ENCODE peak calls at places on chromosomes 5 and 9, in four cellular contexts. D is thyroid gland, G is Caco-2, O is lower lobe of right lung. V is an unnamed sample.

GRCh38 chr9:1219284-1219683 is 169.1 kb downstream of the DMRT2 start:
- DNase-seq in O (no peak), G (no peak), D (no peak), V (no peak)

GRCh38 chr5:178940569-178941360 is at the start of gene ZNF454:
- DNase-seq in O (peak; percentile 89), G (no peak), D (peak; percentile 93), V (peak; percentile 91)

GRCh38 chr9:122463828-122464632 is 13.7 kb downstream of the OR1J1 start:
- DNase-seq in O (no peak), G (peak; percentile 44), D (no peak), V (no peak)

GRCh38 chr5:90293931-90294330 is 115.6 kb downstream of the CETN3 start:
- DNase-seq in D (no peak), O (no peak), G (peak; percentile 36), V (no peak)

GRCh38 chr9:3875371-3876132 is 349.8 kb upstream of the RFX3 start:
- DNase-seq in O (no peak), D (no peak), G (no peak), V (peak; percentile 93)

GRCh38 chr9:117156771-117157535 is 257.9 kb downstream of the ASTN2 start:
- DNase-seq in D (no peak), O (no peak), G (no peak), V (no peak)

GRCh38 chr9:91740713-91741112 is 209.3 kb downstream of the ROR2 start:
- DNase-seq in D (peak; percentile 69), O (no peak), G (no peak), V (peak; percentile 76)

GRCh38 chr5:74336286-74336685 is 304.2 kb downstream of the ENC1 start:
- DNase-seq in D (no peak), G (no peak), O (no peak), V (no peak)

GRCh38 chr9:12771891-12772290 is 2.9 kb upstream of the LURAP1L start:
- DNase-seq in D (no peak), O (no peak), G (no peak), V (peak; percentile 53)

GRCh38 chr9:14296462-14296861 is 17.5 kb downstream of the NFIB start:
- DNase-seq in O (no peak), D (peak; percentile 28), G (no peak), V (no peak)

GRCh38 chr9:137353223-137354152 is 51.4 kb upstream of the NRARP start:
- DNase-seq in D (no peak), G (no peak), O (peak; percentile 56), V (no peak)

GRCh38 chr5:142798099-142798768 is 28.1 kb downstream of the ARHGAP26 start:
- DNase-seq in G (no peak), O (no peak), D (no peak), V (no peak)

GRCh38 chr5:84255318-84255717 is 129.4 kb downstream of the EDIL3 start:
- DNase-seq in G (no peak), O (no peak), D (no peak), V (peak; percentile 43)

DNA sequence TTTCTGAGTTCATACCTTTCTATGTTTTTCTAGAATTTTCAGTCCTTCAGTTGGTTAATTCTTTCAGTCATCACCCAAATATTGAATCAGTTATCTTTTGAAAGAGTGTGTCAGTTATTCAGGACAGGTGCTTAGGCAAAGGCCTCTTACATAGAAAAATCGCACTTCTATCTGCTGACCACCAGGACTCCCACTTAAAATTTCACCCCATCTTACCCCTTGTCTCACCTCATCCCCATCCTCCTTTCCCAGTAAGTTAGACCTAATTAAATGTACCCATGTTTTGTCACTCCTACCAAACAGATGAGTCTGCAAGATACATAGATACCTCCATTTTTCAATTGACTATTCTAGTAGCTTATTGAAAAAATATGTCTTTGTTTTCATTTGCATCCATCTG is 159.9 kb upstream of the PIK3R1 start:
- DNase-seq in O (no peak), D (no peak), G (no peak), V (no peak)
- TF ChIP-seq CTCF in O (no peak), D (no peak), G (no peak), V (peak; percentile 4)

DNA sequence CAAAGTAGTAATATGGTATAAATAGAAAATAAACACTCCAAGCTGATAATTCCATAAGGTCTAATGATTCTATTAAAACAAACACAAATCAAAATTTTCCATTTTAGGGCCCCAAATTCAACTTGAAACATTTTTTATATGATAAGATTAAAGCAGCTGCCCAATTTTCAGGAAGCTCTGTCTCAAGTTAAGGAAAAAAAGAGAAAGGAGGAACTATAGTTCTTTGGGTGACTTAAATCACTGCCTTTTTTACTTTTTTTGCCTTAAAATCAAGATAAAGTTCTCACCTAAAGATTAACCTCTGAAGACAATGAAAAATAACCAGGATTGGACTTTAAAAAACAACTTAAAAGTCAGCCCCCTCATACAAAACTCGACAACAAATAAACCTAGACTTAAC is 76.0 kb upstream of the IFNE start:
- DNase-seq in D (no peak), O (no peak), G (no peak), V (no peak)
- H3K4me3 ChIP-seq in D (no peak overlapping the region), O (no peak overlapping the region), G (peak overlapping the region; percentile 88), V (peak overlapping the region; percentile 84)

DNA sequence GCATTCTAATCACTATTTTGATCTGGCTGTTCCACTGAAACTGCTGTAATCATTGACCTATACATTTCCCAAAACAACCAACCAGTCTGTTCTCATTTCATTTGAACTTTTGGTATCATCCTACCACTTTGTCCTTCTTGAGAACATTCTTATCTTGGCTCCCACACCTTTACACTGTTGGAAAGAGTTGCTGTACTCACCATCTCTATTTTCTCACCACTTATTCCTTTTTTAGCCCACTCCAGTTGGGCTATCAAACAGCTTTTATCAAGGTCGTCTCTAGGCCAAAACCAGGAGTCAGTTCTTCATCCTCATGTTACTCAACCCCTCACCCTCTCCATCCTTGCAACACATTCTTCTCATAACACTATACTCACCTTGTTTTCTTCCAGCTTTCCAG is 170.1 kb downstream of the KDM4C start:
- DNase-seq in G (no peak), O (no peak), D (no peak), V (no peak)
- TF ChIP-seq CTCF in G (no peak), O (no peak), D (no peak), V (no peak)

GRCh38 chr5:175059687-175060194 is 335.4 kb downstream of the MSX2 start:
- DNase-seq in O (no peak), D (no peak), G (no peak), V (no peak)

GRCh38 chr5:175056831-175057230 is 332.4 kb downstream of the MSX2 start:
- DNase-seq in O (no peak), G (no peak), D (no peak), V (no peak)

DNA sequence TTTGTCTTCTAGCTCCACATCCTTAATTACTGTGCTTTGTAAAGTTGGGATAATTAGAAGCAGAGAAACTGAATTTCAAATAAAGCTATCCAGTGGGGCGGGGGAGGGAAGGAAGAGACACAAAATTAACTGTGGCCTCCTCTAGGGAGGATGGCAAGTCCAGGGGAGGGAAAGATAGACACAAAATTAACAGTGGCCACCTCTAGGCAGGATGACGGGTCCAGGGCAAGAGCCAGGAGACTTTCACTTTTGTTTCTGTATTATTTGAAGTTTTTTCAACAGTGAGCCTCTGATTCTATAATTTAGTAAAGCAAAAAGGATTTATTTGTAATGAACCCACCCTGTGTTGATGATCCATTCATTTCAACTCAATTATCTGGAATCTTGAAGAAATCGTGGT is 335.9 kb downstream of the MSX2 start:
- DNase-seq in O (no peak), D (no peak), G (no peak), V (no peak)
- H3K4me3 ChIP-seq in O (peak overlapping the region; percentile 17), D (no peak overlapping the region), G (no peak overlapping the region), V (no peak overlapping the region)

GRCh38 chr5:167061695-167062094 is 1229.8 kb upstream of the WWC1 start:
- DNase-seq in D (no peak), O (no peak), G (no peak), V (no peak)

GRCh38 chr5:167058481-167058880 is 1233.0 kb upstream of the WWC1 start:
- DNase-seq in D (peak; percentile 59), G (no peak), O (no peak), V (no peak)

GRCh38 chr5:167057665-167058064 is 1233.8 kb upstream of the WWC1 start:
- DNase-seq in O (no peak), G (no peak), D (no peak), V (no peak)
- TF ChIP-seq CTCF in O (no peak), G (no peak), D (no peak), V (no peak)

V was measured in fibroblast of villous mesenchyme.